ENCODE peak calls at places on chromosomes 3 and 15, in seven cellular contexts. One of them, this sample, is unnamed.

GRCh38 chr15:47750030-47750739 is 32.9 kb downstream of the SEMA6D start:
- DNase-seq in pancreas: no peak
- DNase-seq in GM23338: no peak
- DNase-seq in HFFc6: peak
- DNase-seq in brain microvascular endothelial cell: peak
- DNase-seq in A673: peak
- DNase-seq in OCI-LY7: no peak
- DNase-seq in this sample: no peak

GRCh38 chr3:195394700-195395099 is 48.1 kb downstream of the ACAP2 start:
- DNase-seq in A673: no peak
- DNase-seq in pancreas: no peak
- DNase-seq in GM23338: peak
- DNase-seq in HFFc6: no peak
- DNase-seq in brain microvascular endothelial cell: peak
- DNase-seq in OCI-LY7: no peak
- DNase-seq in this sample: no peak

GRCh38 chr15:26628071-26628470 is 144.8 kb downstream of the GABRB3 start:
- DNase-seq in OCI-LY7: peak
- DNase-seq in HFFc6: peak
- DNase-seq in brain microvascular endothelial cell: no peak
- DNase-seq in pancreas: no peak
- DNase-seq in A673: no peak
- DNase-seq in GM23338: no peak
- DNase-seq in this sample: no peak

GRCh38 chr15:51982013-51982769 is 10.6 kb upstream of the LEO1 start:
- DNase-seq in HFFc6: peak
- DNase-seq in brain microvascular endothelial cell: peak
- DNase-seq in GM23338: peak
- DNase-seq in OCI-LY7: peak
- DNase-seq in A673: peak
- DNase-seq in pancreas: no peak
- DNase-seq in this sample: no peak

GRCh38 chr3:188367741-188368140 is 213.8 kb downstream of the LPP start:
- DNase-seq in OCI-LY7: no peak
- DNase-seq in A673: no peak
- DNase-seq in brain microvascular endothelial cell: no peak
- DNase-seq in HFFc6: no peak
- DNase-seq in pancreas: no peak
- DNase-seq in GM23338: no peak
- DNase-seq in this sample: no peak

GRCh38 chr3:136728434-136728833 is 23.7 kb downstream of the STAG1 start:
- DNase-seq in brain microvascular endothelial cell: no peak
- DNase-seq in GM23338: no peak
- DNase-seq in pancreas: no peak
- DNase-seq in A673: peak
- DNase-seq in HFFc6: no peak
- DNase-seq in OCI-LY7: no peak
- DNase-seq in this sample: no peak

GRCh38 chr15:88028024-88028423 is 228.5 kb downstream of the NTRK3 start:
- DNase-seq in A673: peak
- DNase-seq in OCI-LY7: no peak
- DNase-seq in HFFc6: no peak
- DNase-seq in pancreas: no peak
- DNase-seq in GM23338: peak
- DNase-seq in brain microvascular endothelial cell: no peak
- DNase-seq in this sample: no peak

GRCh38 chr3:57956119-57956832 is 51.9 kb upstream of the FLNB start:
- DNase-seq in GM23338: peak
- DNase-seq in HFFc6: peak
- DNase-seq in pancreas: no peak
- DNase-seq in A673: no peak
- DNase-seq in OCI-LY7: no peak
- DNase-seq in brain microvascular endothelial cell: peak
- DNase-seq in this sample: no peak

GRCh38 chr15:67472957-67473356 is 48.0 kb upstream of the C15orf61 start:
- DNase-seq in GM23338: no peak
- DNase-seq in HFFc6: peak
- DNase-seq in brain microvascular endothelial cell: no peak
- DNase-seq in A673: no peak
- DNase-seq in pancreas: no peak
- DNase-seq in OCI-LY7: no peak
- DNase-seq in this sample: no peak

GRCh38 chr15:90645873-90646605 is 71.1 kb upstream of the BLM start:
- DNase-seq in OCI-LY7: no peak
- DNase-seq in HFFc6: no peak
- DNase-seq in A673: no peak
- DNase-seq in GM23338: no peak
- DNase-seq in brain microvascular endothelial cell: no peak
- DNase-seq in pancreas: peak
- DNase-seq in this sample: no peak

GRCh38 chr15:75694241-75695182 is 18.1 kb downstream of the CSPG4 start:
- DNase-seq in brain microvascular endothelial cell: peak
- DNase-seq in pancreas: peak
- DNase-seq in A673: peak
- DNase-seq in OCI-LY7: peak
- DNase-seq in HFFc6: peak
- DNase-seq in GM23338: peak
- DNase-seq in this sample: peak

GRCh38 chr15:56805466-56806146 is 72.3 kb upstream of the ZNF280D start:
- DNase-seq in A673: peak
- DNase-seq in brain microvascular endothelial cell: peak
- DNase-seq in OCI-LY7: no peak
- DNase-seq in pancreas: no peak
- DNase-seq in HFFc6: peak
- DNase-seq in GM23338: no peak
- DNase-seq in this sample: no peak

GRCh38 chr3:67853520-67853919 is 199.1 kb upstream of the SUCLG2 start:
- DNase-seq in pancreas: no peak
- DNase-seq in A673: no peak
- DNase-seq in GM23338: no peak
- DNase-seq in OCI-LY7: no peak
- DNase-seq in brain microvascular endothelial cell: no peak
- DNase-seq in HFFc6: no peak
- DNase-seq in this sample: no peak

GRCh38 chr3:13494463-13495350 is 14.6 kb downstream of the HDAC11 start:
- DNase-seq in A673: peak
- DNase-seq in GM23338: peak
- DNase-seq in HFFc6: peak
- DNase-seq in brain microvascular endothelial cell: peak
- DNase-seq in OCI-LY7: peak
- DNase-seq in pancreas: no peak
- DNase-seq in this sample: no peak

GRCh38 chr15:97071658-97072057 is 741.2 kb downstream of the NR2F2 start:
- DNase-seq in brain microvascular endothelial cell: no peak
- DNase-seq in HFFc6: no peak
- DNase-seq in OCI-LY7: no peak
- DNase-seq in GM23338: no peak
- DNase-seq in A673: peak
- DNase-seq in pancreas: no peak
- DNase-seq in this sample: no peak

GRCh38 chr15:74525946-74526345 is 15.1 kb upstream of the ARID3B start:
- DNase-seq in brain microvascular endothelial cell: no peak
- DNase-seq in GM23338: no peak
- DNase-seq in A673: no peak
- DNase-seq in pancreas: no peak
- DNase-seq in OCI-LY7: no peak
- DNase-seq in HFFc6: peak
- DNase-seq in this sample: no peak

GRCh38 chr3:146577662-146578061 is 27.5 kb downstream of the PLSCR5 start:
- DNase-seq in pancreas: no peak
- DNase-seq in GM23338: peak
- DNase-seq in A673: peak
- DNase-seq in brain microvascular endothelial cell: peak
- DNase-seq in OCI-LY7: peak
- DNase-seq in HFFc6: peak
- DNase-seq in this sample: no peak

GRCh38 chr3:172201136-172201989 is 162.0 kb downstream of the FNDC3B start:
- DNase-seq in HFFc6: peak
- DNase-seq in GM23338: no peak
- DNase-seq in A673: peak
- DNase-seq in OCI-LY7: no peak
- DNase-seq in pancreas: peak
- DNase-seq in brain microvascular endothelial cell: peak
- DNase-seq in this sample: peak

DNA sequence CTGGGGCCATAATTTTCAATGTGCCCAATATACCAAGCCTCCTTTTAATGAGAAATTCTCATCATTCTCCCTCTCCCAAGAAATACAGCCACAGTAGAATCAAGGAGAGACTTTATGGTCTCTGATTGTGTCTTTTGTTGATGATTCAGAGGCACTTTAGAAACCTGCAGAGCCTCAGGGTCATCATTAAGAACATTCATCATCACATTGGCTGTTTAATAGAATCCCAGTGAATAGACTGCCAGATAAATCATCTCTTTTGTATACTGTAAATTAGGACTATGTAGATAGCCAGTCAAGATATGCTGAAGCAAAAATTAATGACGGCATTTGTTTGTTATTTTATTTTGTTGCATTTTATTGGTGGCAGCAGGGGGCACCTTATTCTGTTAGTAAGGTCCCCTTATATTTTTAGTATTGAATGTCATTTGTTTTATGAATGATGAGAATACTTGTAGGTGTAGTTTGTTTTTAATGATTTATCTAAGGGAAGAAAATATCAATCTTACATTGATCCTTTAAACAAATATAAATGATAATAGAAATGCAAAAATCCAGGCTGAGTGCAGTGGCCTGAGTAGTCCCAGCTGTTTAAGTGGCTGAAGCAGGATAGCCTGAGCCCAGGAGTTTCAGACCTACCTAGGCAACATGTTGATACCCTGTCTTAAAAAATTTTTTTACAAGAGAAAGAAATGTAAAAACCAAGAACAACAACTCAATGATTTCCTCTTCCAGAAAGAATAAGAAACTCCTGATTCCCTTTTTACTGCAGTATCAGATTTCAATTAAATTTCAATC is 138.8 kb downstream of the ZBBX start:
- DNase-seq in GM23338: peak
- DNase-seq in brain microvascular endothelial cell: no peak
- DNase-seq in pancreas: no peak
- DNase-seq in A673: no peak
- DNase-seq in OCI-LY7: no peak
- DNase-seq in HFFc6: no peak
- DNase-seq in this sample: no peak
- TF ChIP-seq CTCF in GM23338: no peak
- TF ChIP-seq CTCF in brain microvascular endothelial cell: no peak
- TF ChIP-seq CTCF in pancreas: no peak
- TF ChIP-seq CTCF in A673: no peak
- TF ChIP-seq CTCF in OCI-LY7: no peak
- TF ChIP-seq CTCF in HFFc6: no peak
- TF ChIP-seq CTCF in this sample: no peak

DNA sequence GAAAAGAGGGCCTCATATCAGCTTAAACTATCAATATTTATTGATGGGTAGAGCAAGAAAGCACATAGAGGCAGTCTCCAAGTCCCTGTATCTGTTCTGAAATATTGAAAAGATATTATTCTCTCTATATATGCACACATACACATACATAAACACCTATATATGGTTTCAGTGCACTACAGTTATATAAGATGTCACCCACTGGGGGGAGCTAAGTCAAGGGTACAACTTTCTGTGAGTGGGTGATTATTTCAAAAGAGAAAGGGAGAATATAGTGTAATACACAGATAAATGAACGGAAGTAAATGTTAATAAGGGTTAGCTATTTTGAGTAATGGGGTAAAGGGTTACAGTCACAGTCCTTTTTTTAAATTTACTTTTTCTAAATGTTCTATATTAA is 8.8 kb downstream of the SNTN start:
- DNase-seq in pancreas: no peak
- DNase-seq in brain microvascular endothelial cell: peak
- DNase-seq in A673: peak
- DNase-seq in GM23338: peak
- DNase-seq in OCI-LY7: peak
- DNase-seq in HFFc6: no peak
- DNase-seq in this sample: no peak
- TF ChIP-seq CTCF in pancreas: no peak
- TF ChIP-seq CTCF in brain microvascular endothelial cell: peak
- TF ChIP-seq CTCF in A673: peak
- TF ChIP-seq CTCF in GM23338: peak
- TF ChIP-seq CTCF in OCI-LY7: peak
- TF ChIP-seq CTCF in HFFc6: peak
- TF ChIP-seq CTCF in this sample: no peak

DNA sequence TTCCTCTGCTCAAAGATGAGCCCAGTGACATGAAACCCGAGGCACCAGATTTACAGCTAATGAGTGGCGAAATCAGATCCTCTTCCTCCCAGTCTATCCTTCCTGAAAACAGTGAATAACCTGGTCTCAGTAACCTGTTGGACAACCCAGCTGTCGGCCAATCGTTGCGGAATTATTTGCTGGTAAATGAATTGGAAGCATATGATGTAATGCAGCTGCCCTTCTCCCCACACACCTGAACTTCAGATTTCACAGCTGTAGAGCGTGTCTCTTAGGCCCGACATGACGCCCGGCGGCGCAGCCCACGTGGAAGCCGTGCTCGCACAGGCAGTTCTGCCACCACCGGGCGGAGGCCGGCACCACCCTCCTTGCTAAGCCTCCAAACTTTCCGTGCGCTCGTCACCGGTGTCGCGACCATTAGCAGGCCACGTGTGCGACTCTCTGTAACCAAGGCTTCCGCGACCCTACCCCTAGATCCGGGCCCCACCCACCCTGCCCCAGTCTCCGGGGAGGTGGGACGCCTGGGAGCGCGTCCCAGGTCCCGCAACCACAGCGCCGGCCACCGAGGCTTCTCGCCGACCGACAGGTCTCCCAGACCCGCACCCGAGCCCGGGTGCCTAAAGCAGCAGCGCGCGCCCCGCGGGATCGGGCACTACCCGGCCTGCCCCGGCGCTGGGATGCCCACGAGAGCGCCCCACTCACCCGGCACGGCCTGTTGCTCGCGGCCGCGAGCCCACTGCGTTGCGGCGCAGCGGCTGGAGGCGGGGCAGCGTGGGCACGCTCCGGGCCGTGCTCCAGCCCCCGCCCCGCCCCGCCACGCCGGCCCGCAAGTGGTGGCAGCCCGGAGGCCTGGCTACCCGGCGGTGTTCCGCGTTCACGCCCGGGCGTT is at the start of gene RIOX2:
- DNase-seq in pancreas: peak
- DNase-seq in HFFc6: peak
- DNase-seq in OCI-LY7: peak
- DNase-seq in brain microvascular endothelial cell: peak
- DNase-seq in GM23338: peak
- DNase-seq in A673: peak
- DNase-seq in this sample: peak
- TF ChIP-seq CTCF in pancreas: no peak
- TF ChIP-seq CTCF in HFFc6: peak
- TF ChIP-seq CTCF in OCI-LY7: no peak
- TF ChIP-seq CTCF in brain microvascular endothelial cell: peak
- TF ChIP-seq CTCF in GM23338: no peak
- TF ChIP-seq CTCF in A673: no peak
- TF ChIP-seq CTCF in this sample: no peak

GRCh38 chr15:94363382-94363781 is 132.0 kb downstream of the MCTP2 start:
- DNase-seq in A673: no peak
- DNase-seq in brain microvascular endothelial cell: no peak
- DNase-seq in OCI-LY7: no peak
- DNase-seq in HFFc6: no peak
- DNase-seq in pancreas: no peak
- DNase-seq in GM23338: no peak
- DNase-seq in this sample: no peak

GRCh38 chr15:94359716-94360115 is 128.4 kb downstream of the MCTP2 start:
- DNase-seq in A673: no peak
- DNase-seq in HFFc6: no peak
- DNase-seq in GM23338: no peak
- DNase-seq in brain microvascular endothelial cell: no peak
- DNase-seq in OCI-LY7: no peak
- DNase-seq in pancreas: no peak
- DNase-seq in this sample: no peak

GRCh38 chr15:94360251-94360671 is 128.9 kb downstream of the MCTP2 start:
- DNase-seq in GM23338: no peak
- DNase-seq in A673: no peak
- DNase-seq in brain microvascular endothelial cell: no peak
- DNase-seq in OCI-LY7: no peak
- DNase-seq in pancreas: no peak
- DNase-seq in HFFc6: no peak
- DNase-seq in this sample: no peak
- TF ChIP-seq CTCF in GM23338: no peak
- TF ChIP-seq CTCF in A673: no peak
- TF ChIP-seq CTCF in brain microvascular endothelial cell: no peak
- TF ChIP-seq CTCF in OCI-LY7: no peak
- TF ChIP-seq CTCF in pancreas: no peak
- TF ChIP-seq CTCF in HFFc6: no peak
- TF ChIP-seq CTCF in this sample: no peak

This sample was measured in lung.